ENCODE peak calls at places on chromosomes 13 and 19, in seven cellular contexts. Q is heart right ventricle; H is CD8-positive, alpha-beta T cell; O is cardiac muscle cell; C is neural progenitor cell; N is heart left ventricle; J is hepatocyte. P is an unnamed sample. For H3K4me1, the result is how much of the 10 kb centered on the place peaks cover.

GRCh38 chr13:80362488-80362887 is 21.6 kb upstream of the SPRY2 start:
- DNase-seq in H (no peak), O (no peak), J (no peak), N (no peak), C (no peak), Q (no peak), P (no peak)

GRCh38 chr19:2478756-2479555 is 3.0 kb downstream of the GADD45B start:
- DNase-seq in C (peak), Q (peak), N (peak), O (no peak), J (peak), H (peak), P (peak)

GRCh38 chr13:102852556-102852955 is 6.7 kb downstream of the ERCC5 start:
- DNase-seq in J (no peak), O (no peak), H (no peak), Q (no peak), C (no peak), N (no peak), P (no peak)

GRCh38 chr19:15175609-15176008 is 25.2 kb downstream of the NOTCH3 start:
- DNase-seq in J (no peak), Q (no peak), C (no peak), O (no peak), N (no peak), H (no peak), P (no peak)

GRCh38 chr13:78689011-78689410 is 30.1 kb upstream of the OBI1 start:
- DNase-seq in N (no peak), H (no peak), J (peak), C (peak), O (peak), Q (no peak), P (no peak)

GRCh38 chr13:77894743-77895142 is 23.9 kb downstream of the EDNRB start:
- DNase-seq in H (no peak), C (no peak), O (peak), Q (no peak), J (no peak), N (no peak), P (no peak)

GRCh38 chr13:44601596-44601995 is 25.5 kb upstream of the TSC22D1 start:
- DNase-seq in J (no peak), O (no peak), Q (no peak), C (peak), H (no peak), N (no peak), P (no peak)

GRCh38 chr19:7516281-7516862 is 469 bp downstream of the ZNF358 start:
- DNase-seq in O (peak), J (peak), N (no peak), H (no peak), C (peak), Q (no peak), P (no peak)

GRCh38 chr19:45990113-45990728 is 5.0 kb upstream of the CCDC61 start:
- DNase-seq in N (no peak), O (no peak), H (no peak), J (no peak), Q (no peak), C (no peak), P (no peak)

GRCh38 chr19:14113762-14114414 is 3.7 kb downstream of the PRKACA start:
- DNase-seq in C (no peak), Q (no peak), H (no peak), N (no peak), O (no peak), J (peak), P (peak)

GRCh38 chr13:73339086-73339485 is 280.3 kb downstream of the KLF5 start:
- DNase-seq in O (no peak), C (no peak), N (no peak), Q (no peak), J (no peak), H (no peak), P (no peak)

GRCh38 chr13:36859259-36859658 is 40.2 kb downstream of the RFXAP start:
- DNase-seq in N (no peak), Q (no peak), J (no peak), O (no peak), C (no peak), H (no peak), P (no peak)

GRCh38 chr19:11587973-11588631 is 9.2 kb upstream of the ZNF627 start:
- DNase-seq in O (no peak), Q (no peak), H (no peak), C (no peak), N (no peak), J (no peak), P (no peak)

GRCh38 chr19:47725759-47726401 is 12.7 kb downstream of the EHD2 start:
- DNase-seq in H (no peak), O (no peak), Q (no peak), C (no peak), J (no peak), N (no peak), P (peak)

GRCh38 chr13:79318664-79319063 is 87.4 kb downstream of the RBM26 start:
- DNase-seq in J (no peak), H (no peak), O (no peak), N (no peak), C (no peak), Q (no peak), P (no peak)

GRCh38 chr13:67769987-67770341 is 539.8 kb upstream of the PCDH9 start:
- DNase-seq in Q (no peak), C (no peak), O (no peak), J (no peak), N (no peak), H (no peak), P (no peak)

GRCh38 chr19:32456406-32456805 is 50.8 kb downstream of the DPY19L3 start:
- DNase-seq in J (no peak), O (no peak), C (no peak), Q (no peak), H (no peak), N (no peak), P (no peak)

GRCh38 chr19:18742324-18742723 is 48.8 kb downstream of the COMP start:
- DNase-seq in J (peak), Q (no peak), H (no peak), N (no peak), C (peak), O (no peak), P (no peak)

GRCh38 chr13:113840541-113841354 is 23.1 kb downstream of the GAS6 start:
- DNase-seq in C (no peak), H (no peak), O (no peak), Q (no peak), J (no peak), N (no peak), P (no peak)

GRCh38 chr13:27014406-27015359 is 156.9 kb downstream of the USP12 start:
- DNase-seq in J (no peak), H (no peak), N (no peak), Q (no peak), C (no peak), O (no peak), P (no peak)

GRCh38 chr13:59522652-59523051 is 641.1 kb downstream of the DIAPH3 start:
- DNase-seq in C (no peak), Q (no peak), J (no peak), N (no peak), H (no peak), O (no peak), P (no peak)

DNA sequence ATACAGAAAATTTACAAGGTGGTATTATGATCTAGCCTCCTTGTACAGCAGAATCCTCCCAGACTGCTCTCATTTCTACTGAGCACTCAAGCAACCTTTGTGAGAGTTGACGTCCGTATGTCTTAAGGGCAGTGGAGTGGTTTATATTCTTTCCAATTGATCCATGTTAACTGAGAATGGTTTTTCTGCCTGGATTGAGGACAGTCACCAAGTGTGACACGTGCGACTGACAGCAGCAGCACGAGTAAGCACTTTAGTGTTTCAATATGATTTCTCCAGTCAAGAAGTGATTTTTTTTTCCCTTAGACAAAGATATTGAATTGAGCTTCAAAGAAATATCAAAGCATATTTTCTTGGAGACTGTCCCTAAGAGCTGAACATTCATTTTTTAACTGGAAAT is 901.6 kb downstream of the PCDH9 start:
- DNase-seq in Q (no peak), J (no peak), O (no peak), H (no peak), C (no peak), N (no peak), P (no peak)
- TF ChIP-seq CTCF in Q (no peak), J (no peak), O (no peak), H (no peak), C (no peak), N (no peak), P (no peak)

DNA sequence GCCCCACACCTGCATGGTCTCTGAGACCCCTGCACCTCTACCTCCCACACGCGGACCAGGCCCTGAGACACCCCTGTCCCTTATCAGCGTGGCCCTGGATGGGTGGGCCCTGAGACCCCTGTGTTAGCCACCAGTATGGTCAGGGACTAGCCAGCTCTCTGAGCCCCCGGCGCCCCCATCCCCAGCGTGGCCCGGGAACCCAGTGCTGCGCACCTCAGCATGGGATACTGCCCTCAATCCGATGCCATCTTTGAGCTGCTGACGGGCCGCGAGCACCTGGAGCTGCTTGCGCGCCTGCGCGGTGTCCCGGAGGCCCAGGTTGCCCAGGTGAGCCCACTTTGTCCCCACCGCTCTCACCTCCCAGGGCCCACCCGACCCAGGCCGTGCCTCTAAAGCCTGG is 5.0 kb upstream of the ARHGAP45 start:
- DNase-seq in N (no peak), O (no peak), Q (no peak), H (no peak), J (no peak), C (no peak), P (no peak)
- H3K4me1 ChIP-seq in N (under half), O (under half), Q (under half), H (under half), J (under half), C (under half), P (under half)

GRCh38 chr19:39412867-39413268 is 399 bp downstream of the PLEKHG2 start:
- DNase-seq in Q (no peak), O (no peak), N (no peak), J (no peak), C (no peak), H (no peak), P (no peak)

GRCh38 chr19:39412100-39412866 is at the start of gene PLEKHG2:
- DNase-seq in J (peak), Q (peak), N (peak), C (peak), O (peak), H (peak), P (peak)

GRCh38 chr19:39413269-39413902 is 917 bp downstream of the PLEKHG2 start:
- DNase-seq in Q (peak), O (peak), J (peak), H (no peak), C (peak), N (peak), P (no peak)

GRCh38 chr19:39415111-39416046 is 2.9 kb downstream of the PLEKHG2 start:
- DNase-seq in J (no peak), O (no peak), C (no peak), N (peak), Q (no peak), H (no peak), P (no peak)

DNA sequence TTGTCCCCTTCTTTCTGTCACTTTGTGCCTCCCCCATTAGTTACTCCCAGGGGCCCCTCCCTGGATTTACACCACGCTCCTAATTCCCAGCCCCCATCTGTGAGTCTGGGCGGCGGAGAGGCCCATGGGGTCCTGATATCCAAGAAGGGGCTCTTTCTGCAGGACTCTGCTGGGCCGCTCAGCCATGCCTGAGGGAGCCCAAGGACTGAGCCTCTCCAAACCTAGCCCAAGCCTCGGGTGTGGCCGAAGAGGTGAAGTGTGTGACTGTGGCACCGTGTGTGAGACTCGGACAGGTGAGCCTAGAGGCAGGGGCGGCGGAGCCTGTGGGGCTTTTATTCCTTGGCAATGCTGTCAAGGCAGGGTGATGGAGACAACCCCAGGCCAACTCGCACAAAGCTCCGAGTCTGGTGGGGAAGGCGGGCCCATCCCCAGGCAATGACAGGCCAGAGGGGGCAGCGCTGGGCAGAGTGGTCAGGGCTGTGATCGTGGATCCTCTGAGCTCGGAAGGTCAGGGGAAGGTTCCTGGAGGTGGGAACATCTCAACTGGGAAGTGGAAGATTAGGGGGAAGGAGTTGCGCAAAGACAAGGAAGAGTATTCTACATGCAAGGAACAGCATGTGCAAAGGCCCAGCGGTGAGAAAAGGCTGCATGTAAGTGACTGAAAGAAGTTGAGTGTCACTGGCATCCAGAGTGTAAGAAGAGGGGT is 1.6 kb downstream of the PLEKHG2 start:
- DNase-seq in O (peak), J (peak), H (no peak), N (peak), C (peak), Q (no peak), P (no peak)
- TF ChIP-seq CTCF in O (peak), J (no peak), H (no peak), N (no peak), C (peak), Q (peak), P (no peak)

GRCh38 chr13:98653471-98653985 is 76.6 kb upstream of the STK24 start:
- DNase-seq in H (peak), J (peak), Q (peak), O (peak), C (peak), N (peak), P (peak)

GRCh38 chr13:98656223-98656622 is 79.3 kb upstream of the STK24 start:
- DNase-seq in N (no peak), Q (no peak), C (no peak), H (no peak), O (no peak), J (no peak), P (no peak)

GRCh38 chr13:98657506-98658085 is 80.7 kb upstream of the STK24 start:
- DNase-seq in N (no peak), H (no peak), Q (no peak), O (no peak), J (no peak), C (no peak), P (no peak)

GRCh38 chr13:98652721-98653470 is 76.0 kb upstream of the STK24 start:
- DNase-seq in H (no peak), J (no peak), Q (no peak), N (no peak), C (no peak), O (no peak), P (no peak)

DNA sequence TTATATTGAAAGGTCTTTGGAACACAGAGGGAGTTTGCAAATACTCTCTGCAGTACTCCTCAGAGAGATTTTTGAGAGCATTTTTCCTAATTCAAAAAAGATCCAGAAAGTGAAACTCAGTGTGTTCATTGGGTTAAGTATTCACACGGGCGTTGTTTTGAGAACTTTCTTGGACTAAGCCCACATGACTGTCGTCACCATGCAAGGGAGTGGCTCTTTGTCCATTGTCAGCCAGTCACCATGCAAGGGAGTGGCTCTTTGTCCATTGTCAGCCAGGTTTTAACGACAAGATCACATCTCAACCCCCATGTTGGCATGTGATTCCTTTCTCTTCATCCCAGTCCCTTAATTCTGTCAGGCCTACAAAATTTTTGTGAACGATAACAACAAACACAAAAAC is 81.2 kb upstream of the STK24 start:
- DNase-seq in O (no peak), H (no peak), N (peak), C (no peak), Q (peak), J (no peak), P (no peak)
- H3K4me1 ChIP-seq in O (under half), H (under half), N (under half), C (under half), Q (under half), J (under half), P (under half)

DNA sequence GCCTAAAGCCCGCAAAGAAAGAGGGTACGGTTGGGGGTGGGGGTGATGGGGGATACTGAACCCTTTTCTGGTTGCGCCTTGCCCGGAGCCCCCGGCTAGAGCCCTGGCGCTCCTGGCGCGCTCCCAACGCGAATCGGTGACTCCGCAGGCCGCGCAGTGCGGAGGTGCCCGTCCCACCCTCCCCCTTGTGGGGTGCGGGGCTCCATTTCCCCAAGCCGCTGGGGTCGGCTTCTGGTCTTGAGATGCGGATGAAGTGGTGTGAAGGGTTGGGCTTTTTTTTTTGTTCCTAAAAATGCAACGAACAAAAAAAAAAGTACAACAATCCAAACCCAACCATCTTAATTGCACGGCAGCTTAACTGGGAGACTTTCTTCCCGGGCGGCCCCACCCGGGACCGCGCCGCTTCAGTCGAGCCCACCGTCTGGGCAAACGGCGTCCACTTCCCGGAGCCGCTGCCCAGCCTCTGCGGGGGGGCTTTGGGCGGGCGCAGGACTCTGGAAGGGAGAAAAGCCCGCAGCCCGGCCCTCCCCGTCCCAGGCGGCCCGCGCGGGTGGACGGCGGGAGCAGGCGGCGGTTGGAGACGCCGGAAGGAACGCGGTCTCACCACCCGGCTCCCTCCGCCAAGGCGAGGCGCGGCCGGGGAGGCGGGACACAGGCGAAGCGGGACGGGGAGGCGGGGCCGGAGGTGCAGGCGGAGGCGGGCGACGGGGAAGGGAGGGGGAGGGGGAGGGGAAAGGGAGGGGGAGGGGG is 501 bp upstream of the TRIM13 start:
- DNase-seq in C (peak), O (peak), N (peak), H (peak), Q (peak), J (peak), P (peak)
- TF ChIP-seq CTCF in C (no peak), O (no peak), N (no peak), H (no peak), Q (no peak), J (no peak), P (no peak)

GRCh38 chr19:4061683-4062575 is 4.8 kb downstream of the ZBTB7A start:
- DNase-seq in O (no peak), J (peak), C (no peak), Q (no peak), H (no peak), N (peak), P (no peak)
- H3K4me1 ChIP-seq in O (under half), J (half or more), C (under half), Q (half or more), H (half or more), N (half or more), P (under half)

DNA sequence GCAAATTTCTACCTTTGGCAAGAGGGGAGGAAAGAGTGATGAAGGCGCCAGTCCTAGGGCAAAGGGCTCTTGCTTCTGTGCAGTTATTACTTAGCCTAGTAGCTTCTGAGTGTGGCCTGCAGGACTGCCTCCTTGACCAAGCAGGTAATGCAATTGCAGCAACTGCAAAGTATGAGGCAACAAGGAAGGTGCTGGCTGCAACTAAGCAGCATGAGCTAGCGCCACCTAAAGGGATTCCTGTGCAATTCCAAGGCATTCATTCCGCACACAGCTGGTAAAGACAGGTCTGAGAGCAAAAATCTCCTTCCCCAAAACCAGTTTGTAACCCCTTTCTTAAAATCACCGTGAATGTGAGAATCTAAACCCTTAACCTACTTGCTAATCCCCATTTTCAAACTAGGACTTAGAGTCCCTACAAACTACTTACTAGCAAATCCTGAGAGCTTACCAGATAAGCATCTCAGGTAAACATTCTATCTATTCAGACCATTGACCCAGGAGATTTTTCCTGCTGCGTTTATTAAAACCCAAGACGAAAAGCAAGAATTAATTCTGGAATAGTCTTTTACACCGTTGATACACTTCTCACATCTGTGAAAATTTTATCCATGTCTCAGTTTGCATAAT is 62.9 kb downstream of the DCT start:
- DNase-seq in C (peak), Q (no peak), H (no peak), N (no peak), O (peak), J (peak), P (no peak)
- TF ChIP-seq CTCF in C (peak), Q (peak), H (no peak), N (peak), O (peak), J (peak), P (no peak)